ENCODE peak calls at places on chromosomes 1 and 21, in six cellular contexts. N is tibial nerve, D is GM12865, B is astrocyte of the spinal cord, S is H9, A is BJ. Z is an unnamed sample.
A peak's percentile ranks its signal among the peaks of the same experiment; 100 is the strongest.

GRCh38 chr1:229296541-229296941 is 25.6 kb downstream of the RAB4A start:
- DNase-seq in B (peak; percentile 41), A (peak; percentile 43), S (no peak), N (no peak), D (no peak), Z (no peak)

GRCh38 chr1:85502625-85503083 is 37.7 kb upstream of the DDAH1 start:
- DNase-seq in B (peak; percentile 79), A (no peak), N (peak; percentile 69), D (peak; percentile 45), S (peak; percentile 72), Z (no peak)

GRCh38 chr1:32464191-32464715 is 619 bp upstream of the ZBTB8B start:
- DNase-seq in A (no peak), D (no peak), N (no peak), B (peak; percentile 5), S (peak; percentile 36), Z (no peak)

GRCh38 chr1:157363660-157364140 is 188.6 kb downstream of the FCRL5 start:
- DNase-seq in N (no peak), B (peak; percentile 45), D (peak; percentile 80), S (peak; percentile 78), A (no peak), Z (no peak)

GRCh38 chr1:53548031-53548491 is 88.9 kb downstream of the DMRTB1 start:
- DNase-seq in N (no peak), A (no peak), D (no peak), B (no peak), S (peak; percentile 24), Z (peak; percentile 64)

GRCh38 chr1:218815076-218815475 is 358.6 kb upstream of the LYPLAL1 start:
- DNase-seq in B (no peak), A (no peak), S (no peak), D (no peak), N (no peak), Z (no peak)

GRCh38 chr1:15172405-15173259 is 19.1 kb downstream of the TMEM51 start:
- DNase-seq in S (no peak), N (no peak), B (no peak), A (no peak), D (no peak), Z (no peak)

GRCh38 chr1:239884776-239885175 is 206.9 kb upstream of the FMN2 start:
- DNase-seq in S (no peak), A (no peak), D (no peak), B (no peak), N (no peak), Z (no peak)

GRCh38 chr1:245652660-245653427 is 498.1 kb downstream of the KIF26B start:
- DNase-seq in N (no peak), B (no peak), D (no peak), S (no peak), A (no peak), Z (no peak)

GRCh38 chr1:59743324-59744108 is 71.2 kb upstream of the HOOK1 start:
- DNase-seq in S (no peak), N (peak; percentile 60), A (no peak), B (no peak), D (no peak), Z (no peak)

GRCh38 chr1:218439541-218440295 is 94.6 kb downstream of the TGFB2 start:
- DNase-seq in S (peak; percentile 39), B (peak; percentile 85), A (no peak), D (no peak), N (no peak), Z (no peak)

GRCh38 chr21:42532466-42533181 is 19.0 kb downstream of the SLC37A1 start:
- DNase-seq in D (no peak), N (peak; percentile 59), B (no peak), A (no peak), S (peak; percentile 10), Z (no peak)

GRCh38 chr1:207890136-207890738 is 20.7 kb downstream of the CD34 start:
- DNase-seq in D (peak; percentile 32), B (peak; percentile 73), N (peak; percentile 71), A (peak; percentile 88), S (no peak), Z (no peak)

GRCh38 chr1:36160949-36161485 is 5.1 kb downstream of the MAP7D1 start:
- DNase-seq in B (peak; percentile 68), D (peak; percentile 88), A (no peak), N (peak; percentile 50), S (peak; percentile 84), Z (no peak)

DNA sequence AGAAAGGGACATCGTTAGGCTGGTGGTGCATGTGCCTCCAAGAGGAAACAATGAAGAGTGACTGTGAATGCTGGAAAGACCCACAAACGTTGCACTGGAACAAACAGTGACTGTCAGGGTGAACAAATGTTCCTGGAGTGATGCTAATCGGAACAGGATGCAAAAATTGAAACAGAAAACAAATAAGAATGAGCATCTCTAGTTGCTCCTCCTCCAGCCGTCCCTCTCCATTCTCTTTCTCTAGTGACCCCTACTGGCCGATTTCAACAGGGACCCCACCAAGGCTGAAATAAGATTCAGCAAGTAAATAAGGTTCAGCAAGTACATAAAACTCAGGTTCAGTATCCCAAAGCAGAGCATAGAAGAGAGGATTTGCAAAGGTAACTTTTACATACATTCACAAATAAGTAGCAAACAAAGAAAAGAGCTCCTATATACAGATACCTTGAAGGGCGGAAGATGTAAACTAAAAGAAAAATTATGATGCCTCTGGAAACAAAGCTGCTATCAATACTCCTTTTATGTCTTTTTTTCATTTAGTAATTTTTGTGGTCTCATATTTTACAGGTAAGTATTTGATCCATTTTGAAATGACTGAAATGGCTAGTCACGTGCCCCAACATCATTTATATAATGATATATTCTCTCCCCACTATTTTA is 836.1 kb upstream of the ADAMTS5 start:
- DNase-seq in N (peak; percentile 35), B (peak; percentile 38), S (peak; percentile 57), D (peak; percentile 57), A (no peak), Z (no peak)
- TF ChIP-seq CTCF in N (peak; percentile 32), B (peak; percentile 74), S (peak; percentile 85), D (peak; percentile 55), A (peak; percentile 73), Z (peak; percentile 78)

DNA sequence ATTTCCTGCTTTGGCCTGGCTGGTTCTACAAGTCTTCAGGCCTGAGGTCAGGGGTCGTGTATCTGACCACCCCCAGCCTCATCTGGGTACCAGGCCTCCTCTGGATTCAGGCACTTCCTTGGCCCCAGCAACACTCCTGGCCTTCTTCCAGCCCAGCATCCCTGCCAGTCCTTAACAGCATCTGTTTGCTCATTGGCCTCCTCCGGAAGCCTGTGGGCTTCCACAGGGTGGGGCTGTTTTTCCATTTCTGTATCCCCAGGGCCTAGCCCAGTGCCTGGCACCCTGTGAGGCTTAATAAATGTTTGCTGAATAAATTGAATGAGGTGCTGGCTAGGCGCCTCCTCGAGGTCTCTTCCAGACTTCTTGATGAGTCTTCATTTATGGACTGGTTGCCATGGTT is 21.5 kb upstream of the GPR37L1 start:
- DNase-seq in N (no peak), S (no peak), D (no peak), A (no peak), B (no peak), Z (no peak)
- TF ChIP-seq CTCF in N (no peak), S (peak; percentile 32), D (no peak), A (no peak), B (no peak), Z (no peak)

GRCh38 chr1:234212764-234213406 is 160.4 kb upstream of the COA6 start:
- DNase-seq in B (peak; percentile 52), N (no peak), D (peak; percentile 74), S (peak; percentile 70), A (no peak), Z (no peak)
- TF ChIP-seq CTCF in B (peak; percentile 56), N (peak; percentile 31), D (peak; percentile 71), S (peak; percentile 87), A (peak; percentile 36), Z (peak; percentile 63)

DNA sequence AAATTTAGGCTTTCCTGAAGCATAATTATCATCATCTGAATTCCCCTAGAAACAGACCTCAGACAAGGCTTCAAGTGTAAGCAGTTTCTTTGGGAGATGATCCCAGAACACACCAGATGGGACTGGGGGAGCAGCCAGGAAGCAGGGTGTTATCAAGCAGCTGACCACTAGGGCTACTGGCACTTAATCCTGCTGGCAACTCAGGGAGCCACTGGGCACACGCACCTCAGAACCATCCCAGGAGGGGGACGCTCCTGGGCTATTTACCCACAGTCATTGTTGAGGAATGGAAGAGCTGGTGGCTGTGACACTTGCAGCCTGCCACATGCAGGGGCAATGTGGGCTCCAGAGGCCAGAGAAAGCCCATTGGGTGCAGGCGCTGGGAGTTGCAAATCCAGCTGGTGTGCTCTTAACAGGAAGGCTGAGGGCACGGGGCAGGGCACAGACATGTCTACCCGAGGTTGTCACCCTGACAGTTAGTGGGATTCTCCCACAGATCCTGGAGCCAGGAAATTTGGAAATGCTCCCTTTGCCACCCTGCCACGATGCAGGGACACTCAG is 15.1 kb upstream of the IL22RA1 start:
- DNase-seq in A (no peak), D (no peak), N (no peak), S (no peak), B (no peak), Z (no peak)
- TF ChIP-seq CTCF in A (peak; percentile 31), D (peak; percentile 15), N (no peak), S (peak; percentile 54), B (peak; percentile 40), Z (peak; percentile 48)

GRCh38 chr1:162500805-162501204 is 3.2 kb downstream of the UHMK1 start:
- DNase-seq in N (no peak), D (no peak), B (no peak), S (no peak), A (no peak), Z (no peak)
- TF ChIP-seq CTCF in N (no peak), D (no peak), B (no peak), S (no peak), A (no peak), Z (no peak)

GRCh38 chr21:16004523-16004922 is 274.7 kb downstream of the USP25 start:
- DNase-seq in S (no peak), D (no peak), A (no peak), N (no peak), B (no peak), Z (no peak)

GRCh38 chr21:15999741-16000140 is 270.0 kb downstream of the USP25 start:
- DNase-seq in N (no peak), S (no peak), A (no peak), D (no peak), B (no peak), Z (no peak)

GRCh38 chr21:16007933-16008332 is 278.2 kb downstream of the USP25 start:
- DNase-seq in A (no peak), S (no peak), B (no peak), D (no peak), N (no peak), Z (no peak)

GRCh38 chr21:16004121-16004520 is 274.3 kb downstream of the USP25 start:
- DNase-seq in B (no peak), S (no peak), D (no peak), A (no peak), N (no peak), Z (no peak)

DNA sequence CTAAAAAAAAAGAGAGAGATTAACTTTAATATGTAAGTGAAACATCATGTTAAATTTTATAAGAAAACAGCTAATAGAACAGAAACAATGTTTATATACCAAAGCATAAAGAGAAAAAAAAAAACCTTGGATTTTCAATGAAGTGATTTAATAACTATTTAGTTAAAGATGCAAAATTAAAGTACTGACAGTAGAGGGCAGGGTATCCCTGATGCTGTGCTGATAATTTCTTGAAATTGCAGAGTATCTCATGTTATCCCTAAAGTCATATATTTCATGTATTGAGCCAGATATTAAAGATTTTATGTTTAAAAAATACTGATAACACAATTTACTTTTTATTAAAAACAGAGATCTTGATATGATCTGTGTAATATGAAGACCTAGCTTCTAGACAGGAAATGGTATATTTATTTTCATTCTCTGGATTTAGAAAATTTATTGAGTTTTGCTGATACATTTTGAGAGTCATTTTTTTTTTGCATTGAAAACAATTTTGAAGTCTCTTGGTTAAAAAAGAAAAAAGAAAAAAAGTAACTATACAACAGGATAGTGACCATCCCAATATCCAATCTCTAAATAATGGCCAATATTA is 273.2 kb downstream of the USP25 start:
- DNase-seq in N (no peak), D (no peak), S (no peak), A (no peak), B (peak; percentile 52), Z (no peak)
- TF ChIP-seq CTCF in N (peak; percentile 50), D (no peak), S (peak; percentile 62), A (peak; percentile 54), B (peak; percentile 53), Z (peak; percentile 89)

GRCh38 chr1:94240822-94241221 is 3.4 kb upstream of the ARHGAP29 start:
- DNase-seq in A (no peak), S (no peak), D (no peak), N (no peak), B (no peak), Z (no peak)
- TF ChIP-seq CTCF in A (peak; percentile 17), S (peak; percentile 76), D (peak; percentile 18), N (no peak), B (peak; percentile 60), Z (peak; percentile 76)